ENCODE peak calls at places on chromosomes 5 and 9, in six cellular contexts. T is lung, M is coronary artery, B is mammary epithelial cell, G is AG04450, J is cardiac muscle cell. R is an unnamed sample.

GRCh38 chr9:124414612-124415011 is 630 bp downstream of the PSMB7 start:
- DNase-seq in T (no peak), M (no peak), J (no peak), G (no peak), B (no peak), R (no peak)

GRCh38 chr9:138045541-138046490 is 168.2 kb downstream of the CACNA1B start:
- DNase-seq in T (no peak), B (no peak), J (no peak), G (no peak), M (peak), R (no peak)

GRCh38 chr5:146560205-146560812 is 44.3 kb upstream of the GPR151 start:
- DNase-seq in J (peak), M (no peak), G (no peak), T (no peak), B (no peak), R (no peak)

GRCh38 chr9:37986001-37986400 is 82.1 kb upstream of the SLC25A51 start:
- DNase-seq in J (no peak), G (no peak), T (no peak), B (no peak), M (no peak), R (no peak)

GRCh38 chr5:13354611-13355010 is 589.9 kb downstream of the DNAH5 start:
- DNase-seq in J (no peak), M (no peak), T (no peak), G (no peak), B (peak), R (no peak)

GRCh38 chr5:93585054-93585751 is 2.2 kb downstream of the NR2F1 start:
- DNase-seq in T (no peak), B (peak), M (no peak), J (no peak), G (no peak), R (no peak)

GRCh38 chr9:79570449-79571308 is 1.1 kb upstream of the TLE4 start:
- DNase-seq in G (no peak), M (peak), B (peak), T (peak), J (peak), R (no peak)

GRCh38 chr5:176486189-176486757 is 38.1 kb downstream of the FAF2 start:
- DNase-seq in G (no peak), J (no peak), M (no peak), B (no peak), T (no peak), R (no peak)

GRCh38 chr5:33032161-33033085 is 321.3 kb downstream of the NPR3 start:
- DNase-seq in G (no peak), M (no peak), J (no peak), T (no peak), B (no peak), R (no peak)

GRCh38 chr9:31140316-31140715 is 1244.1 kb upstream of the ACO1 start:
- DNase-seq in T (no peak), J (peak), M (no peak), G (no peak), B (peak), R (no peak)

GRCh38 chr9:72891043-72891442 is 61.8 kb downstream of the ALDH1A1 start:
- DNase-seq in J (no peak), B (no peak), M (no peak), G (no peak), T (no peak), R (no peak)

GRCh38 chr5:73365301-73365853 is 83.2 kb downstream of the FOXD1 start:
- DNase-seq in J (no peak), T (no peak), M (no peak), G (peak), B (peak), R (peak)

GRCh38 chr5:172739385-172739784 is 31.6 kb downstream of the DUSP1 start:
- DNase-seq in B (no peak), T (no peak), J (no peak), G (no peak), M (no peak), R (no peak)

GRCh38 chr5:131163315-131164119 is 1.5 kb downstream of the HINT1 start:
- DNase-seq in B (peak), J (no peak), M (no peak), G (no peak), T (no peak), R (no peak)

GRCh38 chr5:2993771-2994170 is 242.3 kb upstream of the IRX2 start:
- DNase-seq in G (no peak), T (no peak), B (no peak), M (no peak), J (no peak), R (no peak)

GRCh38 chr5:130295235-130295634 is 391.0 kb downstream of the CHSY3 start:
- DNase-seq in T (no peak), G (no peak), B (no peak), M (no peak), J (no peak), R (no peak)

GRCh38 chr5:74442466-74442865 is 198.1 kb downstream of the ENC1 start:
- DNase-seq in G (no peak), J (no peak), T (no peak), B (no peak), M (no peak), R (no peak)

GRCh38 chr5:160463775-160464465 is 42.3 kb downstream of the PTTG1 start:
- DNase-seq in M (no peak), T (no peak), J (no peak), G (no peak), B (peak), R (peak)

GRCh38 chr5:5380298-5380697 is 42.2 kb upstream of the ICE1 start:
- DNase-seq in J (no peak), T (no peak), B (no peak), G (no peak), M (no peak), R (no peak)

GRCh38 chr5:9347541-9348295 is 198.2 kb downstream of the SEMA5A start:
- DNase-seq in T (no peak), J (no peak), B (no peak), M (no peak), G (no peak), R (no peak)
- H3K27ac ChIP-seq in T (no peak), J (no peak), B (peak), M (no peak), G (no peak), R (peak)

GRCh38 chr5:115168829-115169391 is 798 bp downstream of the TRIM36 start:
- DNase-seq in B (peak), M (no peak), G (no peak), J (peak), T (no peak), R (no peak)

GRCh38 chr5:115169392-115170127 is at the start of gene TRIM36:
- DNase-seq in M (peak), J (peak), G (peak), B (peak), T (peak), R (peak)

GRCh38 chr5:115166744-115167393 is 2.8 kb downstream of the TRIM36 start:
- DNase-seq in M (no peak), T (no peak), B (no peak), G (no peak), J (no peak), R (no peak)

GRCh38 chr5:115170128-115170923 is 618 bp upstream of the TRIM36 start:
- DNase-seq in T (peak), M (no peak), J (peak), G (no peak), B (no peak), R (no peak)

DNA sequence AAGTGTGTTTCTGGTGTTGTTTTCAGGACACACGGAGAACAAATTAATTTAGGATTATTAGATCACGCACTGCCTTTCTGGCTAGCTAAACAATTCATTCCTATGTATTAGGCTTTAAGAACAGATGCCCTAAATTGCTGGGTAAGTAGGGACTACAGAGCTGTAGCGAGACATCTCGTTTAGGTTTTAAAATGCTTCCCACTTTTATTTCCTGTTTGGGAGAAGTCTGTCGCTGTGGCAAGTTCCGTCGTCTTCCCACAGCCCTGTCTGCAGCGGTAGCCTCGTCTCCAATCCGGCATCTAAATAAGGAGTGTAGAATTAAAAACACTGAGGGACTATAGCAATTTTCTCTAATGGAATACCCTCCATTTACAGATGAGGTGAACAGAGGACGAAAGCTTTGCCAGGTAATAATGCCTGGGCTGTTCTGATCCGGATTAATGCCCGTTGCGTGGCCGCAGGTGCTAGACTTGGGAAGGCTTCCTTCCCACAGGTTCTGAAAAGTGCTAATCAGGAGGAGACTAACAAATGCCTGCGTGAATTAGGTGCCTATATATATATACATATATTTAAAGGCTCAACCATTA is 1.3 kb upstream of the TRIM36 start:
- DNase-seq in J (no peak), B (no peak), T (no peak), G (no peak), M (no peak), R (no peak)
- H3K4me3 ChIP-seq in J (peak), B (no peak), T (peak), G (no peak), M (peak), R (peak)

GRCh38 chr5:107792940-107793339 is 122.2 kb upstream of the EFNA5 start:
- DNase-seq in J (no peak), M (no peak), T (no peak), B (no peak), G (no peak), R (no peak)

GRCh38 chr5:107794731-107795130 is 124.0 kb upstream of the EFNA5 start:
- DNase-seq in G (no peak), B (no peak), T (no peak), M (no peak), J (no peak), R (no peak)

GRCh38 chr5:107799306-107799705 is 128.6 kb upstream of the EFNA5 start:
- DNase-seq in M (no peak), J (no peak), G (no peak), B (no peak), T (no peak), R (no peak)

GRCh38 chr5:107801061-107801460 is 130.3 kb upstream of the EFNA5 start:
- DNase-seq in B (no peak), G (no peak), T (no peak), J (no peak), M (no peak), R (no peak)

GRCh38 chr5:107796797-107797196 is 126.1 kb upstream of the EFNA5 start:
- DNase-seq in J (no peak), G (no peak), B (no peak), T (no peak), M (no peak), R (no peak)
- TF ChIP-seq CTCF in J (no peak), G (peak), B (peak), T (no peak), M (no peak), R (peak)

DNA sequence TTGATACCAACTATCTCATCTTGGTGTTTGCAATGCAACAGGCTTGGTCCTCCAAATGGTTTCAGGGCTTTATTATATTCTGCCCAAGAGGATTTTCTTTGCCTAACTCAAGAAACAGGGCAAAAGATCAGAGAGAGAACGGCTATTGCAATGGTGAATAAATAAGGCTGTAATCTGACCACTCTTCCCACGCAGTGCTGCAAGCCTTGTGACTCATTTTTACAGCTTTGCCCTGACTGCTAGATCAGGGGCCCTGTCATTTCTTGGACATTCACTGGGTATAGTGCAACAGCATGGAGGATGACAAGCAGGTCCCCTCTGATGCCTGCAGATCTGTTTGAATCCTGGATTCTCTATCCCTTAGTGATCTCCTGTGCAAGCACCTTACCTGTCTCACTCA is 459.1 kb downstream of the EBF1 start:
- DNase-seq in T (no peak), M (no peak), B (peak), G (no peak), J (no peak), R (no peak)
- H3K27ac ChIP-seq in T (no peak), M (no peak), B (no peak), G (no peak), J (no peak), R (no peak)

DNA sequence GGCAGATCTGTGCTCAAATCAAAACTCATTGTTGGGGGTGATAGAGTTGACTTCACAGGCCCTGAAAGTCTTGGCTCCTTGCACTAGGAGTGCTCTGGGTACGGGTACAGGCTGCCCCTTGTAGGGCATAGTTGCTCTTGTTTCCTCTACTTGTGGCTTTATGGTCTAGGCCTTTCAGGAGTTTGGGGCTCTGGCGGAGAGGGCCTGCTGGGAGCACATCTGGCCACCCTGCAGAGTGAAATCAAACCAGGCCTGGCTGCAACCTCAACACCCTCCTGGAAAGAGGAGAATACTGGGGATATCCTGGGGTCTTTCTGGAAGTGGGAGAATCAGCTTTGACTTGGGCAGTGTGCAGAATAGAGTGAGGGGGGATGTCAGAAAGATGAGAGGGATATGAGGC is 1.5 kb downstream of the TGFBI start:
- DNase-seq in J (no peak), M (peak), G (no peak), B (no peak), T (no peak), R (no peak)
- H3K4me3 ChIP-seq in J (no peak), M (peak), G (peak), B (no peak), T (no peak), R (peak)

GRCh38 chr5:112709416-112709815 is 28.3 kb upstream of the APC start:
- DNase-seq in J (no peak), T (no peak), G (no peak), B (no peak), M (no peak), R (no peak)

GRCh38 chr5:112706446-112707016 is 31.2 kb upstream of the APC start:
- DNase-seq in G (no peak), T (no peak), B (no peak), J (no peak), M (no peak), R (no peak)

GRCh38 chr5:112710896-112711295 is 26.8 kb upstream of the APC start:
- DNase-seq in T (no peak), M (no peak), B (no peak), G (no peak), J (no peak), R (no peak)

GRCh38 chr5:112703866-112704820 is 33.5 kb upstream of the APC start:
- DNase-seq in T (no peak), B (peak), J (no peak), G (no peak), M (no peak), R (no peak)

GRCh38 chr5:112707187-112708179 is 30.2 kb upstream of the APC start:
- DNase-seq in B (peak), T (peak), M (peak), G (peak), J (peak), R (peak)
- TF ChIP-seq CTCF in B (no peak), T (no peak), M (no peak), G (no peak), J (no peak), R (no peak)

DNA sequence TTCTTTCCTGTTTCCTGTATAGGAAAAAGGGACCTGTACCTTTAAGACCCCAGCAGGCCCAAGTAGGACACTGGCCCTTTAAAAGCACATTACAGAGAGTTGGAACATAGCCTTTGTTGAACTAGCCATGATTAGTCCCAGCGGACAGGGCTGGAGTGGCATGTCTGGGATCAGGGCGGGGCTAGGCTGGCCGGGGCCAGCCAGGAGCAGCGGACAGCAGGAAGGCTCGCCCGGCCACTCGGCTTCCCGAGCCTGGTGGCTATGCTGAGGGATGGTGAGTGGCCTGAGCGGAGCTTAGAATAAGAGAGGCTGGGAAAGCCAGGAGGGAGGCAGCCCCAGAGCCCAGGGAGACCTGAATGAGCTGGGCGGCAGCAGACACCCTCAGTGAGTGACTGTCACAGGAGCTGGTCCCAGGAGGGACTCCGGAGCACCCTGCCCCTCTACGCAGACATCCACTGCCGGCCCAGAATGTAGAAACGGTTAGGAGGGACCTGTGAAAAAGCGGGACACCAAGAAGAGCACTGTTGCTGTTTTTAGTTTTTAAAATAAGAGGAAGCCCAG is 92.1 kb downstream of the DAB2IP start:
- DNase-seq in B (peak), M (peak), G (peak), J (peak), T (peak), R (peak)
- H3K27ac ChIP-seq in B (peak), M (peak), G (peak), J (peak), T (peak), R (no peak)

DNA sequence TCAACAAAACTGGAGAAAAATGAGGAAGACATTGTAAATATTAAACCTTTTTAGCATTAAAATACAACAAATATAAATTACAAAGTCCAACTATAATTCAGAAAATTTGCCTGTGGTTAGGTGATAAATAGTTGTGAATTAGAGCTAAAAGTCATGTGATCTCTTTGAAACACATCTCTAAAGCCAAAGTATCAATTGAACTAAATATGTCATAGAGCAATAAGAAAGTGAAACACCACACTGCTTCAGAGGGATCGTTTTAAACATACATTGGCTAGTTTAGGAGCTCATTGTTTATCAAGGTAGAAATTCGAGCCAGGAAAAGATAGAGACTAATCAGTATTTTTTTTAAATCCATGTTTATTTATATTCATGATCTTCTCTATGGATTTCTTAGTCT is 606.3 kb upstream of the ITGA1 start:
- DNase-seq in G (no peak), M (no peak), T (no peak), B (no peak), J (no peak), R (no peak)
- H3K4me3 ChIP-seq in G (no peak), M (no peak), T (no peak), B (no peak), J (no peak), R (no peak)

GRCh38 chr5:138579517-138579863 is 4.3 kb upstream of the HSPA9 start:
- DNase-seq in M (no peak), G (no peak), B (no peak), J (no peak), T (no peak), R (no peak)

GRCh38 chr5:138573223-138573622 is 2.0 kb downstream of the HSPA9 start:
- DNase-seq in J (no peak), B (no peak), T (no peak), M (no peak), G (no peak), R (no peak)

GRCh38 chr5:138573949-138574670 is 1.1 kb downstream of the HSPA9 start:
- DNase-seq in T (no peak), M (no peak), G (no peak), J (no peak), B (peak), R (no peak)

GRCh38 chr5:138574744-138575193 is 432 bp downstream of the HSPA9 start:
- DNase-seq in J (no peak), M (no peak), T (no peak), G (no peak), B (no peak), R (no peak)

DNA sequence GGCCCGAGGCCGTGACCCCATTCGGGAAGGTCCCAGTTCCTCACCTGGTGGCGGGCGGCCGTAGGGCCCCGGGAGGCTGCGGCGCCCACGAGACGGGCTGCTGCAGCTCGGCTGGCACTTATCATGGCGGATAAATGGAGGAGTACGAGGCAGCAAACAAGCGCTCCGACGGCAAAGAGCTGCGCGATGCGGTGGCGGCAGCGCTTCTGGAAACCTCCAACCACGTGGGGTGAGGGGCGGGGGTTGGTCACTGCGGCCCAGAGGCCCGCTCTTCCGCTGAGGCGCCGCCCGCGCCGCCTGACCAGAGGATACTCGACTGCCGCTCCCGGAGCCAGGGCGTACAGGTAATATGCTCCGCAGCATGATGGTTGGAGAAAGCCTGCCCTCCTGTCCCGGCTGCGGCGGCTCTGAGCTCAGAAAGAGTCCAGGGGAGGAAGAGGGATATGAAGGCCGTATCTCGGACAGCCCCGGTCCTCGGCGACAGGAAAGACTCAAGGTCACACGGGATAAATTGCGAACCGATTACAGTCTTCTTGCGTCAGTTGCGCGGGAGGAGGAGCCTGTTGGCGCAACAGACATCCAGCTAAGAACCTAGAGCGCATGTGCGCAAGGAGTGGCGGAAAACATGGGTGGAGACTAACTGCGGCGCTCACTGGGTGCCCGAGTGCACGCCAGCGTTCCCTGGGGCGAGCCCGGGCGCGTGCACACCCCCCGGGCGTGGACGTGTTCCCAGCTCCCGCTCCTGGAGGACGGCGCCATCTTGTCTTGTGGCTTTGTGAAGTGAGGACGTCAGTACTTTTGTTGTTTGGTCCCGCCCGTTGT is at the start of gene HSPA9:
- DNase-seq in G (peak), B (peak), M (peak), J (peak), T (peak), R (peak)
- TF ChIP-seq CTCF in G (no peak), B (peak), M (no peak), J (no peak), T (no peak), R (no peak)

R was measured in PC-9.